ENCODE peak calls at places on chromosomes 16 and 17, in four cellular contexts. One of them, this sample, is unnamed.

GRCh38 chr17:74386397-74386796 is 19.1 kb downstream of the GPR142 start:
- DNase-seq in hepatocyte: peak
- DNase-seq in H9: no peak
- DNase-seq in endothelial cell of umbilical vein: no peak
- DNase-seq in this sample: no peak

GRCh38 chr16:86931410-86931941 is 353.1 kb downstream of the FOXL1 start:
- DNase-seq in hepatocyte: peak
- DNase-seq in H9: no peak
- DNase-seq in endothelial cell of umbilical vein: peak
- DNase-seq in this sample: peak

GRCh38 chr17:50839591-50840310 is 4.4 kb downstream of the WFIKKN2 start:
- DNase-seq in endothelial cell of umbilical vein: no peak
- DNase-seq in H9: peak
- DNase-seq in hepatocyte: no peak
- DNase-seq in this sample: no peak

GRCh38 chr16:11139624-11140375 is 116.2 kb downstream of the SOCS1 start:
- DNase-seq in hepatocyte: no peak
- DNase-seq in endothelial cell of umbilical vein: peak
- DNase-seq in H9: peak
- DNase-seq in this sample: no peak

GRCh38 chr16:12375341-12375740 is 398.8 kb downstream of the SNX29 start:
- DNase-seq in H9: no peak
- DNase-seq in endothelial cell of umbilical vein: no peak
- DNase-seq in hepatocyte: no peak
- DNase-seq in this sample: no peak

GRCh38 chr16:52634101-52634500 is 87.2 kb upstream of the TOX3 start:
- DNase-seq in hepatocyte: no peak
- DNase-seq in H9: no peak
- DNase-seq in endothelial cell of umbilical vein: no peak
- DNase-seq in this sample: no peak

GRCh38 chr17:44967026-44967906 is 837 bp downstream of the C1QL1 start:
- DNase-seq in endothelial cell of umbilical vein: no peak
- DNase-seq in H9: peak
- DNase-seq in hepatocyte: no peak
- DNase-seq in this sample: peak

GRCh38 chr16:49378816-49379215 is 5.2 kb downstream of the C16orf78 start:
- DNase-seq in hepatocyte: no peak
- DNase-seq in H9: no peak
- DNase-seq in endothelial cell of umbilical vein: no peak
- DNase-seq in this sample: no peak

DNA sequence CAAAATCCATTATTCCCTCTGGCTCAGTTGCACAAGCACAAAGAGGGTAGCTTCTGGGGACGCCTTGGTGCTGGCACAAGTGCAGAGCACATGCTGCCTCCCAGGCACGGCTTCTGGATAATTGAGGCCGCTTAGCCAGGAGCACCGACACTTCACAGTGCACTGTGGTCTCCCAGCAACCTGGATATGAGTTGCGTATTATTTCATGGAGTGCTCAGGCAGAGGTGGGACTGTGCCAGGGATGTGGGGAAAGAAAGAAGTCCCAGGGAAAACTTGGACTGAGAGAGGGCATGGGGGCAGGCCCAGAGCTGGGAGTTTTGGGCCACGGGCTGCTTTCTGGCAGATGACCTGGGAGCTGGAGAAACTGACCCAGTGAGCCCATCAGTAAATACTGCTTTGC is 37.5 kb downstream of the MPRIP start:
- DNase-seq in H9: no peak
- DNase-seq in endothelial cell of umbilical vein: no peak
- DNase-seq in hepatocyte: no peak
- DNase-seq in this sample: no peak
- H3K4me2 ChIP-seq in H9: no peak
- H3K4me2 ChIP-seq in endothelial cell of umbilical vein: no peak
- H3K4me2 ChIP-seq in hepatocyte: peak
- H3K4me2 ChIP-seq in this sample: no peak

GRCh38 chr16:56047307-56048234 is 143.7 kb upstream of the GNAO1 start:
- DNase-seq in endothelial cell of umbilical vein: no peak
- DNase-seq in hepatocyte: no peak
- DNase-seq in H9: no peak
- DNase-seq in this sample: no peak

DNA sequence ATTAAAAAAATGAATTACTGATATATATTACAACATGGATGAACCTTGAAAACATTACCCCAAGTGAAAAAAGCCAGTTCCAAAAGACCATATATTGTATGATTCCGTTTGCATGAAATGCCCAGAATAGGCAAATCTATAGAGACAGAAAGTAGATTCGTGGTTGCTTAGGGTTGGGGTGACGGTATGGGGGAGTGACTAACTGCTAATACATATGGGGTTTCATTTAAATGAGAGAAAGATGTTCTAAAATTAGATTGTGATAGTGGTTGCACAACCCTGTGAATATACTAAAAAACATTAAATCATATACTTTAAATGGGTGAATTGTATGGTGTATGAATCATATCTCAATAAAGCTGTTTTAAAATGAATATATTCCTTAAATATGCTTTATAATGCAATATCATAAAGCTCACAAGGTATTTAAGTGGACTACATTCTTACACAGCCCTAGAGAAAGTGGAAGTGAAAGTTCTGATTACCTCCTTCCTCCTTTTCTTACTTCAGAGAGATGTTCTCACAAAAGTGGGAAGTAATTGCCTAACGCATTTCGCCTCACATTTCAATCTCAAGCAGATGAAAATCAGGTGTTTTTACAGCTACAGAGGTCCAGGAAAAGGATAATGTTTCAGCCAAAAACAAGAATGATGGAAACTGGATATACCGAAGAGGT is 142.7 kb upstream of the GNAO1 start:
- DNase-seq in endothelial cell of umbilical vein: no peak
- DNase-seq in hepatocyte: no peak
- DNase-seq in H9: no peak
- DNase-seq in this sample: no peak
- H3K4me2 ChIP-seq in endothelial cell of umbilical vein: no peak
- H3K4me2 ChIP-seq in hepatocyte: no peak
- H3K4me2 ChIP-seq in H9: no peak
- H3K4me2 ChIP-seq in this sample: no peak

DNA sequence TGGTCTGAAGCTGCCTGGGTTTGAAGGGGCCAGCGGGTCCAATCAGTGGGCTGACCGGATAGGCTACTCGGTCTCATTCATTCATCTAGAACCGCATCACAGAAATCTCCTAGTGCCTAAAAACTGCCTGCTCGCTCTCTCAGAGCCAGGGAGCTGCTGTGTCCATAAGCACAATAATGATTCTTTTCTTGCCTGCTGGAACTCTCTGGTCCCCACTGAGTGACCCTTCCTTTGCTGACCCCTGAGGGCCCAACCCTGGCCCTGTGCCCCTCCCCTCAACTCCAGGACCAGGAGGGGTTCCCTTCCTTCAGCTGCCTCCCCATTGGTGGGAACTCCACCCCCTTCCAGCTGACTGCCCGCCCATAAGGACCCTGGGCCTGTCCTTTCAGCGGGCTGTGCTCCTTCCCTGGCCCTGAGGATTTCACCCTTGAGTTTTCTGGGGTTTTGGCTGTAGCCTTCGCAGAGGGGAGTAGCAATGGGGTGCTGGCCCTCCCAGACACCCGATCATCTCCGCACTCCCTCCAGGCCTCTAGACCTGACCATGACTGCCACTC is 39.5 kb upstream of the DNAH9 start:
- DNase-seq in hepatocyte: no peak
- DNase-seq in endothelial cell of umbilical vein: no peak
- DNase-seq in H9: no peak
- DNase-seq in this sample: no peak
- H3K4me2 ChIP-seq in hepatocyte: no peak
- H3K4me2 ChIP-seq in endothelial cell of umbilical vein: no peak
- H3K4me2 ChIP-seq in H9: no peak
- H3K4me2 ChIP-seq in this sample: no peak

DNA sequence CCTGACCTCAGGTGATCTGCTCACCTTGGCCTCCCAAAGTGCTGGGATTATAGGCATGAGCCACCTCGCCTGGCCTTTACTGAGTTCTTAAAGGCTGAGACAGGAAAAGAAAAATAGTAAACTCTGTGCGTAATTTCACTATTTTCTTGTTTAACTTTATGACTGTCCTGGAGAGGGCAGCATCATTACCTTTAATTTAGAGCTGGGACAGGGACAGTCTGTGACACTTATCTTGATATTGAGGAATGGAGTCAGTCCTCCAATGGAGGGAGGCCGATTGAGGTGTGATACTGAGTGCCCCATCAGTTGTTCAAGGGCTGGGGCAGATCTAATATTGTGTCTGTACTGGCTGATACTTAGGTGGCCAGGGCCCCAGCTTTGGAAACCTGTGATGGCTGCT is 21.5 kb upstream of the SPN start:
- DNase-seq in endothelial cell of umbilical vein: no peak
- DNase-seq in H9: no peak
- DNase-seq in hepatocyte: no peak
- DNase-seq in this sample: no peak
- H3K4me2 ChIP-seq in endothelial cell of umbilical vein: no peak
- H3K4me2 ChIP-seq in H9: no peak
- H3K4me2 ChIP-seq in hepatocyte: no peak
- H3K4me2 ChIP-seq in this sample: no peak

GRCh38 chr16:85825326-85825725 is 25.8 kb downstream of the COX4I1 start:
- DNase-seq in hepatocyte: no peak
- DNase-seq in H9: peak
- DNase-seq in endothelial cell of umbilical vein: no peak
- DNase-seq in this sample: peak
- H3K4me2 ChIP-seq in hepatocyte: no peak
- H3K4me2 ChIP-seq in H9: no peak
- H3K4me2 ChIP-seq in endothelial cell of umbilical vein: no peak
- H3K4me2 ChIP-seq in this sample: no peak

GRCh38 chr17:38734235-38734633 is 4.1 kb downstream of the CISD3 start:
- DNase-seq in endothelial cell of umbilical vein: no peak
- DNase-seq in H9: no peak
- DNase-seq in hepatocyte: no peak
- DNase-seq in this sample: no peak
- H3K4me2 ChIP-seq in endothelial cell of umbilical vein: no peak
- H3K4me2 ChIP-seq in H9: no peak
- H3K4me2 ChIP-seq in hepatocyte: no peak
- H3K4me2 ChIP-seq in this sample: no peak

GRCh38 chr17:3542410-3543088 is 15.1 kb downstream of the TRPV3 start:
- DNase-seq in H9: peak
- DNase-seq in hepatocyte: peak
- DNase-seq in endothelial cell of umbilical vein: no peak
- DNase-seq in this sample: no peak

GRCh38 chr17:3546521-3546920 is 11.1 kb downstream of the TRPV3 start:
- DNase-seq in H9: no peak
- DNase-seq in hepatocyte: no peak
- DNase-seq in endothelial cell of umbilical vein: no peak
- DNase-seq in this sample: no peak

GRCh38 chr17:3545151-3545550 is 12.5 kb downstream of the TRPV3 start:
- DNase-seq in H9: no peak
- DNase-seq in endothelial cell of umbilical vein: no peak
- DNase-seq in hepatocyte: no peak
- DNase-seq in this sample: no peak

GRCh38 chr17:3544365-3544764 is 13.2 kb downstream of the TRPV3 start:
- DNase-seq in hepatocyte: peak
- DNase-seq in H9: peak
- DNase-seq in endothelial cell of umbilical vein: no peak
- DNase-seq in this sample: no peak

GRCh38 chr17:3543453-3543852 is 14.2 kb downstream of the TRPV3 start:
- DNase-seq in H9: no peak
- DNase-seq in hepatocyte: peak
- DNase-seq in endothelial cell of umbilical vein: no peak
- DNase-seq in this sample: no peak
- H3K4me2 ChIP-seq in H9: no peak
- H3K4me2 ChIP-seq in hepatocyte: no peak
- H3K4me2 ChIP-seq in endothelial cell of umbilical vein: no peak
- H3K4me2 ChIP-seq in this sample: no peak

GRCh38 chr17:40615295-40615988 is 32.2 kb downstream of the SMARCE1 start:
- DNase-seq in H9: peak
- DNase-seq in endothelial cell of umbilical vein: peak
- DNase-seq in hepatocyte: peak
- DNase-seq in this sample: peak
- H3K4me2 ChIP-seq in H9: no peak
- H3K4me2 ChIP-seq in endothelial cell of umbilical vein: no peak
- H3K4me2 ChIP-seq in hepatocyte: no peak
- H3K4me2 ChIP-seq in this sample: no peak

DNA sequence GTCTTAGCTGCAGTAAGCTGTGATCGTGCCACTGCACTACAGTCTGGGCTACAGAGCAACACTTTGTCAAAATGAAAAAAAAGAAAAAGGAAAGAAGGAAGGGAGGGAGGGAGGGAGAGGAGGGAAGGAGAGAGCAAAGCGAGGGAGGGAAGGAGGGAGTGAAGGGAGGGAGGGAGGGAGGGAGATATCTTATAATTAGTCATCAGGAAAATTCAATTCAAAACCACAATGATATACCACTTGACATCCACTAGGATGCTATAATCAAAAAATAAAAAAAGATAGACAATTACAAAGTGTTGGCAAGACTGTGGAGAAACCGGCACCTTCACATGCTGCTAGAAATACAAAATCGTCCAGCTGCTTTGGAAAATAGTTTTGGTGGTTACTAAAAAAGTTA is 93.8 kb downstream of the CDC27 start:
- DNase-seq in hepatocyte: no peak
- DNase-seq in endothelial cell of umbilical vein: no peak
- DNase-seq in H9: no peak
- DNase-seq in this sample: no peak
- H3K4me2 ChIP-seq in hepatocyte: no peak
- H3K4me2 ChIP-seq in endothelial cell of umbilical vein: no peak
- H3K4me2 ChIP-seq in H9: no peak
- H3K4me2 ChIP-seq in this sample: no peak